ENCODE peak calls at places on chromosomes 11 and 22, in ten cellular contexts. U is Peyer's patch; H is choroid plexus epithelial cell; P is CD8-positive, alpha-beta memory T cell; W is upper lobe of right lung; K is cardiac fibroblast; J is mucosa of descending colon; O is astrocyte of the cerebellum; C is AG04450; T is cardiac muscle cell. E is an unnamed sample.

GRCh38 chr11:114080219-114080618 is 20.7 kb downstream of the ZBTB16 start:
- DNase-seq in U (peak; percentile 44), H (peak; percentile 84), P (peak; percentile 55), W (no peak), K (peak; percentile 78), J (no peak), O (peak; percentile 39), C (no peak), T (no peak), E (no peak)

GRCh38 chr11:16925495-16926065 is 88.6 kb downstream of the PLEKHA7 start:
- DNase-seq in U (no peak), H (peak; percentile 21), P (peak; percentile 3), W (peak; percentile 73), K (peak; percentile 33), J (peak; percentile 80), O (no peak), C (no peak), T (peak; percentile 88), E (no peak)

GRCh38 chr11:65090628-65091027 is 5.4 kb upstream of the VPS51 start:
- DNase-seq in U (no peak), H (no peak), P (no peak), W (no peak), K (no peak), J (no peak), O (no peak), C (no peak), T (no peak), E (no peak)

GRCh38 chr11:20008190-20008801 is 152.0 kb downstream of the DBX1 start:
- DNase-seq in U (no peak), H (no peak), P (no peak), W (no peak), K (no peak), J (no peak), O (no peak), C (no peak), T (peak; percentile 51), E (no peak)

GRCh38 chr11:10936999-10937398 is 79.1 kb upstream of the ZBED5 start:
- DNase-seq in U (no peak), H (no peak), P (no peak), W (no peak), K (no peak), J (no peak), O (no peak), C (no peak), T (no peak), E (no peak)

GRCh38 chr11:94948070-94948617 is 25.2 kb downstream of the CWC15 start:
- DNase-seq in U (no peak), H (peak; percentile 87), P (no peak), W (no peak), K (peak; percentile 38), J (no peak), O (peak; percentile 84), C (no peak), T (no peak), E (peak; percentile 69)

GRCh38 chr11:100740440-100740839 is 53.4 kb downstream of the ARHGAP42 start:
- DNase-seq in U (no peak), H (peak; percentile 72), P (no peak), W (no peak), K (peak; percentile 55), J (no peak), O (no peak), C (no peak), T (peak; percentile 36), E (no peak)

GRCh38 chr22:40189979-40190378 is 12.3 kb downstream of the TNRC6B start:
- DNase-seq in U (no peak), H (no peak), P (no peak), W (no peak), K (peak; percentile 18), J (no peak), O (no peak), C (no peak), T (no peak), E (no peak)

GRCh38 chr11:85827768-85828639 is 17.1 kb upstream of the SYTL2 start:
- DNase-seq in U (no peak), H (peak; percentile 87), P (peak; percentile 67), W (no peak), K (peak; percentile 87), J (no peak), O (peak; percentile 80), C (peak; percentile 61), T (peak; percentile 20), E (peak; percentile 91)

GRCh38 chr11:128467610-128468041 is 119.7 kb downstream of the ETS1 start:
- DNase-seq in U (no peak), H (peak; percentile 98), P (peak; percentile 25), W (no peak), K (peak; percentile 99), J (no peak), O (peak; percentile 80), C (peak; percentile 92), T (no peak), E (peak; percentile 92)
- H3K4me3 ChIP-seq in U (no peak overlapping the region), H (no peak overlapping the region), P (peak overlapping the region; percentile 41), W (no peak overlapping the region), K (no peak overlapping the region), J (no peak overlapping the region), O (no peak overlapping the region), C (no peak overlapping the region), T (no peak overlapping the region), E (no peak overlapping the region)

GRCh38 chr11:46278387-46279173 is 1.1 kb downstream of the CREB3L1 start:
- DNase-seq in U (no peak), H (peak; percentile 65), P (no peak), W (peak; percentile 89), K (peak; percentile 70), J (peak; percentile 84), O (no peak), C (no peak), T (peak; percentile 81), E (no peak)
- H3K4me3 ChIP-seq in U (peak overlapping the region; percentile 75), H (peak overlapping the region; percentile 92), P (peak overlapping the region; percentile 15), W (peak overlapping the region; percentile 61), K (peak overlapping the region; percentile 77), J (peak overlapping the region; percentile 55), O (peak overlapping the region; percentile 96), C (peak overlapping the region; percentile 95), T (peak overlapping the region; percentile 74), E (peak overlapping the region; percentile 89)

DNA sequence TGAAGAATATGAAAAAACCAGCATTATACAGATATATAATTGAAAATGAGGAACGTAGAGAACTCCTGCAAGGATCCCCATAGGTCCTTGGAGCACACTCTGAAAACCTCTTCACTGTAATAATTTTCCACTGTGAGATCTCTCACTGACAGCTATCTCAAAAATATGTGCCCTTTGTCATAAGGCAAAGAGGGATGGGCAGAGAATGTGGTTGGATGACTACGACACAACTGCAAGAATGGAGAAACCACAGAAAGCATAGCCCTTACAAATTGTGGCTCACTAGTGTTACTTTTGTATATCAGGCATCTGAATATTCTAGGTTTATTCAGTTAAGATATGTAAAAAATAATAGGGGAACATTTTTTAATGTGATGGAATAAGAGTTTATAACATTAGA is 7.9 kb upstream of the CTSC start:
- DNase-seq in U (no peak), H (peak; percentile 69), P (peak; percentile 34), W (no peak), K (peak; percentile 67), J (no peak), O (no peak), C (no peak), T (no peak), E (no peak)
- H3K4me3 ChIP-seq in U (no peak overlapping the region), H (no peak overlapping the region), P (no peak overlapping the region), W (no peak overlapping the region), K (no peak overlapping the region), J (no peak overlapping the region), O (no peak overlapping the region), C (no peak overlapping the region), T (no peak overlapping the region), E (no peak overlapping the region)

DNA sequence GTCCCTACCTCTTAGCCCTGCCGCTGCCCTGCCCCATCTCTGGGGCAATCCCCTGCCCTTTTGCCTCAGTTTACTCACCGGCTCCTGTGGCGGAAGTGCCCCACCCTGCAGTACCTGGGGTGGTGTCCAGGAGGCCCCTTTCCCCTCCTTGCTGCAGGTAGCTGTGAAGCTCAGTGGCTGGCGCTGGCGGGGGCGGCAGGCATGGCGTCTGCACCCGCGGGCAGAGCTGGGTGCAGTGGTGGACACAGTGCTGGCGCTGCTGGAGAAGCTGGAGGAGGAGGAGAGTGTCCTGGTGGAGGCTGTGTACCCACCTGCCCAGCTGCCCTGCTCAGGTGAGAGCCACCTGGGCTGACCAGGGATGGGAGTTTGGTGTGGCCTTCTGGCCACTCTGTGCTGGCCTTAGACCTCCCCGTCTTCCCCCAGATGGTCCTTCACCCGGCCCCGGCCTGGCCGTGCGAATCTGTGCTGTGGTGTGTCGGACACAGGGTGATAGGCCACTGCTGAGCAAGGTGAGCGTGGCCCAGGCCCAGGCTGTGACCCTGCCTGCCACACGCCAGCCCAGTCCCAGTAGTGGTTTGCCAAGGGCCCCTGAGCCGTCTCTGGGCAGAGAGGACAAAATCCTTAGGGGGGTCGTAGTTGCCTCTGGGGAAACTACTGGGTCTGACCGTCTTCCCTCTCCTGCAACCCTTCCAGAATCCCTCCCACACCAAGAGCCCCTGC is 4.0 kb downstream of the CARNS1 start:
- DNase-seq in U (no peak), H (no peak), P (no peak), W (no peak), K (no peak), J (no peak), O (no peak), C (no peak), T (no peak), E (no peak)
- H3K4me3 ChIP-seq in U (no peak overlapping the region), H (no peak overlapping the region), P (peak overlapping the region; percentile 58), W (no peak overlapping the region), K (no peak overlapping the region), J (no peak overlapping the region), O (no peak overlapping the region), C (no peak overlapping the region), T (no peak overlapping the region), E (no peak overlapping the region)

DNA sequence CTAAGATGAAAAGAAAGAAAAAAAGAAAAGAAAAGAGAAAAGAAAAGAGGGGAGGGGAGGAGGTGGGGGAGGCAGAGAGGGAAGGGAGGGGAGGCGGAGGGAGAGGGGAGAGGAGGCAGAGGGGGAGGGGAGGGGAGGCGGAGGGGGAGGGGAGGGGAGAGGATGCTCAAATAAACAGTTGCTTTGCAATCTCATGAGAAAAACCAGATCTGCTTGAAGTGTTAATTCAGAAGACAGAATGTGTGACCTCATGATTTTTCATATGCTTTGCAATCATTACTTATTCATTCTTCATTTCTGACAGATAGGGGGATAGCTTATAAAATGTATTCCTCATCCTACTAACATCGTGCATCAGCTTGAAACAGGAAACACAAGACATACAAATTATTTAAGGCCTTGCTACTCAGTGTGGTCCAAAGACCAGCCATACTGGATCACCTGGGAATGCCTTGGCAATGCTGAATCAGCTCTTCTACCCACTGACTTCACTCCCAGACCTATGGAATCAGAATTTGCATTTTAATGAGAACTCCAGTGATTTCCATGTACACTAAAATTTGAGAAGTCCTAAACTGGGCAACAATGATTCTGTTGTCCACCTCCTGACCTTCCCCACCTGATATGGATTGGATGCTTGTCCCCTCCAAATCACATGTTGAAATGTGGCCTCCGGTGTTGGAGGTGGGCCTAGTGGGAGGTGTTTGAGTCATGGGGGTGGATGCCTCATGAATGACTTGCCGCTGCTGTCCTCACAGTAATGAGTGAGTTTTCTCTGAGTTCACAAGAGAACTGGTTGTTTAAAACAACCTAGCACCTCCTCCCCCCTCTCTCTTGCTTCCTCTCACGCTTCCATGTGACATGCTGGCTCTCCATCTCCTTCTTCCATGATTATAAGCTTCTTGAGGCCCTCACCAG is 69.3 kb downstream of the CCDC34 start:
- DNase-seq in U (no peak), H (peak; percentile 52), P (no peak), W (no peak), K (peak; percentile 75), J (no peak), O (no peak), C (no peak), T (no peak), E (peak; percentile 29)
- H3K4me3 ChIP-seq in U (no peak overlapping the region), H (no peak overlapping the region), P (no peak overlapping the region), W (no peak overlapping the region), K (no peak overlapping the region), J (no peak overlapping the region), O (no peak overlapping the region), C (no peak overlapping the region), T (no peak overlapping the region), E (no peak overlapping the region)

E was measured in AG09309.